ENCODE peak calls at places on chromosomes 3 and 15, in five cellular contexts. S is WERI-Rb-1, T is uterus, O is A549, U is bronchial epithelial cell. J is an unnamed sample.
A peak's percentile ranks its signal among the peaks of the same experiment; 100 is the strongest.

GRCh38 chr15:57732526-57733331 is 26.2 kb downstream of the POLR2M start:
- DNase-seq in S (peak; percentile 59), T (peak; percentile 36), O (peak; percentile 64), U (peak; percentile 52), J (peak; percentile 47)

GRCh38 chr3:36488077-36488789 is 107.9 kb downstream of the STAC start:
- DNase-seq in S (no peak), T (no peak), O (no peak), U (peak; percentile 47), J (peak; percentile 31)

GRCh38 chr3:13853978-13854296 is 25.9 kb downstream of the WNT7A start:
- DNase-seq in S (no peak), T (no peak), O (no peak), U (peak; percentile 96), J (no peak)

GRCh38 chr3:153829596-153830170 is 291.5 kb upstream of the ARHGEF26 start:
- DNase-seq in S (no peak), T (no peak), O (no peak), U (peak; percentile 86), J (no peak)

GRCh38 chr3:37974121-37974927 is 16.3 kb upstream of the VILL start:
- DNase-seq in S (peak; percentile 73), T (peak; percentile 50), O (peak; percentile 70), U (peak; percentile 49), J (no peak)

GRCh38 chr15:63463030-63463429 is 41.4 kb upstream of the USP3 start:
- DNase-seq in S (no peak), T (no peak), O (no peak), U (no peak), J (no peak)

GRCh38 chr15:85750807-85751730 is 43.7 kb downstream of the KLHL25 start:
- DNase-seq in S (peak; percentile 37), T (peak; percentile 60), O (no peak), U (no peak), J (no peak)

GRCh38 chr3:145243875-145244274 is 917.1 kb downstream of the PLOD2 start:
- DNase-seq in S (no peak), T (no peak), O (no peak), U (no peak), J (no peak)

GRCh38 chr3:19972056-19972455 is 25.2 kb downstream of the RAB5A start:
- DNase-seq in S (no peak), T (no peak), O (peak; percentile 42), U (peak; percentile 91), J (peak; percentile 7)

GRCh38 chr3:67906256-67906655 is 251.8 kb upstream of the SUCLG2 start:
- DNase-seq in S (no peak), T (no peak), O (no peak), U (no peak), J (no peak)

GRCh38 chr3:55875137-55875536 is 388.0 kb upstream of the WNT5A start:
- DNase-seq in S (no peak), T (no peak), O (no peak), U (no peak), J (no peak)

GRCh38 chr15:70033529-70034140 is 64.1 kb downstream of the TLE3 start:
- DNase-seq in S (peak; percentile 87), T (peak; percentile 41), O (no peak), U (no peak), J (no peak)

GRCh38 chr15:77107531-77108355 is 36.8 kb upstream of the TSPAN3 start:
- DNase-seq in S (peak; percentile 76), T (peak; percentile 51), O (peak; percentile 53), U (peak; percentile 37), J (peak; percentile 43)

GRCh38 chr15:37095197-37095992 is 5.0 kb downstream of the MEIS2 start:
- DNase-seq in S (peak; percentile 23), T (peak; percentile 25), O (no peak), U (no peak), J (no peak)

GRCh38 chr3:142288032-142288638 is 62.8 kb upstream of the GK5 start:
- DNase-seq in S (no peak), T (no peak), O (peak; percentile 13), U (no peak), J (no peak)

GRCh38 chr15:68419301-68420175 is 12.4 kb downstream of the ITGA11 start:
- DNase-seq in S (no peak), T (peak; percentile 14), O (no peak), U (no peak), J (no peak)

GRCh38 chr3:8595252-8595934 is 49.2 kb downstream of the SSUH2 start:
- DNase-seq in S (no peak), T (no peak), O (no peak), U (no peak), J (no peak)

GRCh38 chr3:18354706-18355105 is 70.4 kb downstream of the SATB1 start:
- DNase-seq in S (no peak), T (no peak), O (no peak), U (no peak), J (no peak)

GRCh38 chr3:13095408-13095861 is 22.2 kb upstream of the IQSEC1 start:
- DNase-seq in S (peak; percentile 88), T (no peak), O (no peak), U (no peak), J (no peak)

GRCh38 chr3:143166376-143166775 is 46.8 kb downstream of the CHST2 start:
- DNase-seq in S (no peak), T (no peak), O (no peak), U (no peak), J (no peak)

GRCh38 chr3:184937611-184938010 is 125.6 kb downstream of the VPS8 start:
- DNase-seq in S (peak; percentile 10), T (no peak), O (no peak), U (no peak), J (no peak)

GRCh38 chr15:66801266-66801665 is 99.2 kb downstream of the SMAD6 start:
- DNase-seq in S (no peak), T (no peak), O (no peak), U (no peak), J (no peak)

GRCh38 chr3:195549931-195550519 is 6.9 kb upstream of the PPP1R2 start:
- DNase-seq in S (no peak), T (no peak), O (no peak), U (no peak), J (no peak)

GRCh38 chr3:36804295-36805055 is 40.1 kb upstream of the DCLK3 start:
- DNase-seq in S (peak; percentile 93), T (no peak), O (no peak), U (no peak), J (no peak)

GRCh38 chr3:193828477-193828876 is 235.5 kb downstream of the OPA1 start:
- DNase-seq in S (no peak), T (no peak), O (no peak), U (peak; percentile 91), J (no peak)

GRCh38 chr3:10286596-10287295 is 6.0 kb downstream of the GHRL start:
- DNase-seq in S (no peak), T (peak; percentile 53), O (peak; percentile 72), U (peak; percentile 61), J (no peak)

GRCh38 chr3:175692256-175692655 is 833.1 kb downstream of the NAALADL2 start:
- DNase-seq in S (no peak), T (no peak), O (no peak), U (no peak), J (no peak)

GRCh38 chr15:95085056-95085455 is 853.7 kb downstream of the MCTP2 start:
- DNase-seq in S (no peak), T (no peak), O (no peak), U (no peak), J (no peak)

GRCh38 chr15:82045892-82046667 is at the start of gene MEX3B:
- DNase-seq in S (peak; percentile 99), T (peak; percentile 97), O (peak; percentile 99), U (peak; percentile 89), J (peak; percentile 94)

GRCh38 chr3:65893631-65894030 is 145.1 kb downstream of the MAGI1 start:
- DNase-seq in S (no peak), T (no peak), O (no peak), U (peak; percentile 12), J (no peak)

GRCh38 chr3:168977696-168978374 is 685.7 kb downstream of the MECOM start:
- DNase-seq in S (no peak), T (no peak), O (no peak), U (peak; percentile 32), J (no peak)

GRCh38 chr15:87863152-87863551 is 393.4 kb downstream of the NTRK3 start:
- DNase-seq in S (no peak), T (no peak), O (no peak), U (no peak), J (no peak)

GRCh38 chr15:72315706-72316370 is 4.1 kb downstream of the CELF6 start:
- DNase-seq in S (peak; percentile 87), T (no peak), O (no peak), U (no peak), J (no peak)

GRCh38 chr15:72318408-72318942 is 1.5 kb downstream of the CELF6 start:
- DNase-seq in S (peak; percentile 70), T (no peak), O (peak; percentile 11), U (no peak), J (no peak)

GRCh38 chr15:72323752-72324151 is 3.8 kb upstream of the CELF6 start:
- DNase-seq in S (no peak), T (no peak), O (no peak), U (no peak), J (no peak)

GRCh38 chr15:72319985-72320671 is at the start of gene CELF6:
- DNase-seq in S (peak; percentile 98), T (peak; percentile 57), O (peak; percentile 75), U (peak; percentile 33), J (no peak)

DNA sequence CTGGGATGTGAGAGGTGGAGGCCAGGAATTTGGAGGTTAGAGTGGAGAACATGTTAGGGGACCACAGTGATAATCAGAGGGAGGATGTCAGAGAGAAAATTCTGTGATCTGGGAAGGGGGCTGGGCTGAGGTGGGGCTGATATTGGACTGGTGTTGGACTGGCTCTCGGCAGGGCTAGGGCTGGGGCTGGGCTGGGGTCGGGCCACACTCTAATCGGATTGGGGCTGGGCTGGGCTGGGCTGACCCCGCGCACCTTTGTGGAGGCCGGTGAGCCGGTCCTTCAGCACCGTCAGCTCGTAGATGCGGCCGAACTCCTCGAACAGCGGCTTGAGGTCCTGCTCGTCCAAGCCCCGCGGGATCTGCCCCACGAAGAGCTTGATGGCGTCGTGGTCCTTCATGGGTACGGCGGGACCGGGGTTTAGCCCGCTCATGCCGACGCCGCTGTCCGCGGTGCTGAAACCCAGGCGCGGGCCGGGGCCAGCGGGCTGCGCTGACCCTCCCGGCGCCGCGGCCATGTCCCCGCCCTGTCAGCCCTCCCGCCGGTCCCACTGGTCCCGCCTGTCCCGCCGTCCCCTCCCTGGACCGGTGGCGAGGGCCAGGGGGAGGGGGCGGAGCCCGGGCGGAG is 485 bp downstream of the CELF6 start:
- DNase-seq in S (peak; percentile 58), T (peak; percentile 43), O (peak; percentile 62), U (peak; percentile 13), J (no peak)
- H3K4me3 ChIP-seq in S (peak overlapping the region; percentile 59), T (no peak overlapping the region), O (peak overlapping the region; percentile 64), U (peak overlapping the region; percentile 53), J (no peak overlapping the region)

DNA sequence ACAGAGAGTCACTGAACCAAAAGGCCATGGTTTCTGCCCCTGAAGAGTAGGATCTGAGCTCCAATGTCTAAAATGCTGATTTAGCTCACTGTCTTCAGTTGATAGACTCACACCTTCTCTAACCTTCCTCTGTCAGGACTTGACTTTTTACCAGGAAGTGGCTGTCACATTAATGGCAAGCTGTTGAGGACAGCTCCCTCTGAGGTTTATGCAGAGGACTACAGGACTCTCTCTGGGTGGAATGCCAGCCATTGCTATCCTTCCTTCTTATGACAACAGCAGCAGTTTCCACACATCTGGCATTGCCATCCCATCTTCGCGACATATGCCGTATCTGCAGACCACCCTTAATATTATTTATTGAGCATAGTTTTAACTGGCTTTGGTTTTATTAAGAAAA is 103.8 kb upstream of the PRICKLE2 start:
- DNase-seq in S (peak; percentile 23), T (no peak), O (peak; percentile 33), U (peak; percentile 66), J (no peak)
- TF ChIP-seq CTCF in S (peak; percentile 59), T (no peak), O (no peak), U (peak; percentile 60), J (no peak)

GRCh38 chr3:114451561-114452018 is 157.8 kb downstream of the TIGIT start:
- DNase-seq in S (no peak), T (peak; percentile 24), O (no peak), U (no peak), J (peak; percentile 46)
- H3K4me3 ChIP-seq in S (no peak overlapping the region), T (peak overlapping the region; percentile 12), O (no peak overlapping the region), U (no peak overlapping the region), J (peak overlapping the region; percentile 18)

GRCh38 chr15:52678468-52679231 is 538 bp downstream of the ATOSA start:
- DNase-seq in S (peak; percentile 76), T (peak; percentile 63), O (peak; percentile 64), U (peak; percentile 49), J (peak; percentile 85)
- TF ChIP-seq CTCF in S (no peak), T (no peak), O (no peak), U (peak; percentile 25), J (no peak)

J was measured in LNCaP clone FGC.